ENCODE peak calls at places on chromosomes 5 and 9, in ten cellular contexts. One of them, this sample, is unnamed.

GRCh38 chr9:106755727-106756126 is 107.2 kb upstream of the ZNF462 start:
- DNase-seq in neural crest cell: no peak
- DNase-seq in H9: no peak
- DNase-seq in activated effector memory CD4-positive, alpha-beta T cell treated with anti-CD3 and anti-CD28 coated beads, Interleukin-2, amount 50 U/mL, for 16 hours: no peak
- DNase-seq in ELR: no peak
- DNase-seq in substantia nigra: no peak
- DNase-seq in iris pigment epithelial cell: peak
- DNase-seq in posterior cingulate gyrus: no peak
- DNase-seq in T-helper 17 cell: no peak
- DNase-seq in smooth muscle cell of the brain vasculature: no peak
- DNase-seq in this sample: no peak

GRCh38 chr5:80220268-80220897 is 35.5 kb downstream of the SERINC5 start:
- DNase-seq in smooth muscle cell of the brain vasculature: no peak
- DNase-seq in H9: no peak
- DNase-seq in T-helper 17 cell: no peak
- DNase-seq in activated effector memory CD4-positive, alpha-beta T cell treated with anti-CD3 and anti-CD28 coated beads, Interleukin-2, amount 50 U/mL, for 16 hours: no peak
- DNase-seq in posterior cingulate gyrus: no peak
- DNase-seq in ELR: no peak
- DNase-seq in iris pigment epithelial cell: no peak
- DNase-seq in neural crest cell: no peak
- DNase-seq in substantia nigra: no peak
- DNase-seq in this sample: no peak

GRCh38 chr5:150517272-150518152 is 9.6 kb downstream of the NDST1 start:
- DNase-seq in smooth muscle cell of the brain vasculature: peak
- DNase-seq in substantia nigra: no peak
- DNase-seq in neural crest cell: no peak
- DNase-seq in iris pigment epithelial cell: peak
- DNase-seq in H9: no peak
- DNase-seq in ELR: peak
- DNase-seq in T-helper 17 cell: no peak
- DNase-seq in activated effector memory CD4-positive, alpha-beta T cell treated with anti-CD3 and anti-CD28 coated beads, Interleukin-2, amount 50 U/mL, for 16 hours: no peak
- DNase-seq in posterior cingulate gyrus: peak
- DNase-seq in this sample: no peak

GRCh38 chr5:125054106-125054505 is 307.7 kb upstream of the ZNF608 start:
- DNase-seq in ELR: peak
- DNase-seq in T-helper 17 cell: no peak
- DNase-seq in neural crest cell: no peak
- DNase-seq in activated effector memory CD4-positive, alpha-beta T cell treated with anti-CD3 and anti-CD28 coated beads, Interleukin-2, amount 50 U/mL, for 16 hours: no peak
- DNase-seq in smooth muscle cell of the brain vasculature: no peak
- DNase-seq in substantia nigra: no peak
- DNase-seq in posterior cingulate gyrus: no peak
- DNase-seq in H9: no peak
- DNase-seq in iris pigment epithelial cell: no peak
- DNase-seq in this sample: no peak

GRCh38 chr5:89827388-89827787 is 582.2 kb downstream of the CETN3 start:
- DNase-seq in T-helper 17 cell: no peak
- DNase-seq in activated effector memory CD4-positive, alpha-beta T cell treated with anti-CD3 and anti-CD28 coated beads, Interleukin-2, amount 50 U/mL, for 16 hours: no peak
- DNase-seq in ELR: no peak
- DNase-seq in smooth muscle cell of the brain vasculature: no peak
- DNase-seq in iris pigment epithelial cell: no peak
- DNase-seq in neural crest cell: no peak
- DNase-seq in substantia nigra: no peak
- DNase-seq in H9: no peak
- DNase-seq in posterior cingulate gyrus: peak
- DNase-seq in this sample: no peak

GRCh38 chr5:181217111-181217804 is 5.8 kb upstream of the TRIM41 start:
- DNase-seq in substantia nigra: no peak
- DNase-seq in iris pigment epithelial cell: peak
- DNase-seq in posterior cingulate gyrus: peak
- DNase-seq in H9: peak
- DNase-seq in smooth muscle cell of the brain vasculature: no peak
- DNase-seq in activated effector memory CD4-positive, alpha-beta T cell treated with anti-CD3 and anti-CD28 coated beads, Interleukin-2, amount 50 U/mL, for 16 hours: peak
- DNase-seq in T-helper 17 cell: peak
- DNase-seq in ELR: peak
- DNase-seq in neural crest cell: peak
- DNase-seq in this sample: no peak

GRCh38 chr5:158599132-158599531 is 500.6 kb downstream of the EBF1 start:
- DNase-seq in neural crest cell: no peak
- DNase-seq in substantia nigra: no peak
- DNase-seq in ELR: no peak
- DNase-seq in T-helper 17 cell: no peak
- DNase-seq in activated effector memory CD4-positive, alpha-beta T cell treated with anti-CD3 and anti-CD28 coated beads, Interleukin-2, amount 50 U/mL, for 16 hours: no peak
- DNase-seq in smooth muscle cell of the brain vasculature: no peak
- DNase-seq in posterior cingulate gyrus: no peak
- DNase-seq in H9: no peak
- DNase-seq in iris pigment epithelial cell: peak
- DNase-seq in this sample: no peak

GRCh38 chr9:95459218-95459617 is 57.6 kb downstream of the PTCH1 start:
- DNase-seq in substantia nigra: no peak
- DNase-seq in smooth muscle cell of the brain vasculature: no peak
- DNase-seq in ELR: no peak
- DNase-seq in neural crest cell: no peak
- DNase-seq in activated effector memory CD4-positive, alpha-beta T cell treated with anti-CD3 and anti-CD28 coated beads, Interleukin-2, amount 50 U/mL, for 16 hours: no peak
- DNase-seq in posterior cingulate gyrus: no peak
- DNase-seq in iris pigment epithelial cell: no peak
- DNase-seq in T-helper 17 cell: no peak
- DNase-seq in H9: no peak
- DNase-seq in this sample: no peak

GRCh38 chr5:161660806-161661205 is 24.7 kb upstream of the GABRA6 start:
- DNase-seq in ELR: no peak
- DNase-seq in substantia nigra: no peak
- DNase-seq in posterior cingulate gyrus: peak
- DNase-seq in activated effector memory CD4-positive, alpha-beta T cell treated with anti-CD3 and anti-CD28 coated beads, Interleukin-2, amount 50 U/mL, for 16 hours: no peak
- DNase-seq in smooth muscle cell of the brain vasculature: no peak
- DNase-seq in iris pigment epithelial cell: no peak
- DNase-seq in H9: peak
- DNase-seq in T-helper 17 cell: no peak
- DNase-seq in neural crest cell: no peak
- DNase-seq in this sample: no peak

GRCh38 chr9:97545507-97545906 is 44.0 kb downstream of the TMOD1 start:
- DNase-seq in smooth muscle cell of the brain vasculature: no peak
- DNase-seq in iris pigment epithelial cell: no peak
- DNase-seq in substantia nigra: no peak
- DNase-seq in neural crest cell: no peak
- DNase-seq in posterior cingulate gyrus: peak
- DNase-seq in activated effector memory CD4-positive, alpha-beta T cell treated with anti-CD3 and anti-CD28 coated beads, Interleukin-2, amount 50 U/mL, for 16 hours: no peak
- DNase-seq in H9: no peak
- DNase-seq in ELR: no peak
- DNase-seq in T-helper 17 cell: no peak
- DNase-seq in this sample: no peak

GRCh38 chr5:88092938-88093635 is 175.6 kb downstream of the TMEM161B start:
- DNase-seq in activated effector memory CD4-positive, alpha-beta T cell treated with anti-CD3 and anti-CD28 coated beads, Interleukin-2, amount 50 U/mL, for 16 hours: no peak
- DNase-seq in neural crest cell: no peak
- DNase-seq in smooth muscle cell of the brain vasculature: no peak
- DNase-seq in iris pigment epithelial cell: no peak
- DNase-seq in posterior cingulate gyrus: peak
- DNase-seq in H9: no peak
- DNase-seq in substantia nigra: no peak
- DNase-seq in ELR: no peak
- DNase-seq in T-helper 17 cell: no peak
- DNase-seq in this sample: peak

GRCh38 chr9:98168153-98168780 is 24.2 kb downstream of the CORO2A start:
- DNase-seq in activated effector memory CD4-positive, alpha-beta T cell treated with anti-CD3 and anti-CD28 coated beads, Interleukin-2, amount 50 U/mL, for 16 hours: peak
- DNase-seq in ELR: no peak
- DNase-seq in neural crest cell: no peak
- DNase-seq in iris pigment epithelial cell: no peak
- DNase-seq in T-helper 17 cell: no peak
- DNase-seq in H9: no peak
- DNase-seq in substantia nigra: no peak
- DNase-seq in posterior cingulate gyrus: no peak
- DNase-seq in smooth muscle cell of the brain vasculature: no peak
- DNase-seq in this sample: no peak

GRCh38 chr9:91071185-91071990 is 269.8 kb downstream of the SYK start:
- DNase-seq in iris pigment epithelial cell: peak
- DNase-seq in neural crest cell: no peak
- DNase-seq in smooth muscle cell of the brain vasculature: no peak
- DNase-seq in activated effector memory CD4-positive, alpha-beta T cell treated with anti-CD3 and anti-CD28 coated beads, Interleukin-2, amount 50 U/mL, for 16 hours: peak
- DNase-seq in T-helper 17 cell: no peak
- DNase-seq in substantia nigra: no peak
- DNase-seq in H9: no peak
- DNase-seq in ELR: peak
- DNase-seq in posterior cingulate gyrus: no peak
- DNase-seq in this sample: no peak

GRCh38 chr9:33320568-33321261 is 30.4 kb downstream of the NFX1 start:
- DNase-seq in neural crest cell: no peak
- DNase-seq in T-helper 17 cell: no peak
- DNase-seq in substantia nigra: no peak
- DNase-seq in iris pigment epithelial cell: peak
- DNase-seq in smooth muscle cell of the brain vasculature: peak
- DNase-seq in posterior cingulate gyrus: no peak
- DNase-seq in activated effector memory CD4-positive, alpha-beta T cell treated with anti-CD3 and anti-CD28 coated beads, Interleukin-2, amount 50 U/mL, for 16 hours: no peak
- DNase-seq in H9: no peak
- DNase-seq in ELR: peak
- DNase-seq in this sample: no peak

GRCh38 chr5:56415356-56415765 is 182.2 kb upstream of the ANKRD55 start:
- DNase-seq in substantia nigra: no peak
- DNase-seq in activated effector memory CD4-positive, alpha-beta T cell treated with anti-CD3 and anti-CD28 coated beads, Interleukin-2, amount 50 U/mL, for 16 hours: no peak
- DNase-seq in H9: no peak
- DNase-seq in iris pigment epithelial cell: peak
- DNase-seq in smooth muscle cell of the brain vasculature: no peak
- DNase-seq in neural crest cell: no peak
- DNase-seq in T-helper 17 cell: no peak
- DNase-seq in posterior cingulate gyrus: no peak
- DNase-seq in ELR: peak
- DNase-seq in this sample: no peak

GRCh38 chr5:174493536-174493935 is 230.8 kb upstream of the MSX2 start:
- DNase-seq in posterior cingulate gyrus: no peak
- DNase-seq in smooth muscle cell of the brain vasculature: no peak
- DNase-seq in activated effector memory CD4-positive, alpha-beta T cell treated with anti-CD3 and anti-CD28 coated beads, Interleukin-2, amount 50 U/mL, for 16 hours: no peak
- DNase-seq in T-helper 17 cell: no peak
- DNase-seq in neural crest cell: no peak
- DNase-seq in substantia nigra: no peak
- DNase-seq in iris pigment epithelial cell: no peak
- DNase-seq in ELR: no peak
- DNase-seq in H9: no peak
- DNase-seq in this sample: no peak

GRCh38 chr5:38426986-38427950 is 129.2 kb downstream of the LIFR start:
- DNase-seq in activated effector memory CD4-positive, alpha-beta T cell treated with anti-CD3 and anti-CD28 coated beads, Interleukin-2, amount 50 U/mL, for 16 hours: no peak
- DNase-seq in H9: no peak
- DNase-seq in substantia nigra: no peak
- DNase-seq in ELR: peak
- DNase-seq in T-helper 17 cell: no peak
- DNase-seq in iris pigment epithelial cell: peak
- DNase-seq in posterior cingulate gyrus: no peak
- DNase-seq in smooth muscle cell of the brain vasculature: no peak
- DNase-seq in neural crest cell: no peak
- DNase-seq in this sample: no peak

GRCh38 chr5:39323542-39323941 is 40.8 kb downstream of the C9 start:
- DNase-seq in smooth muscle cell of the brain vasculature: no peak
- DNase-seq in H9: no peak
- DNase-seq in substantia nigra: no peak
- DNase-seq in iris pigment epithelial cell: no peak
- DNase-seq in posterior cingulate gyrus: no peak
- DNase-seq in ELR: no peak
- DNase-seq in neural crest cell: no peak
- DNase-seq in activated effector memory CD4-positive, alpha-beta T cell treated with anti-CD3 and anti-CD28 coated beads, Interleukin-2, amount 50 U/mL, for 16 hours: no peak
- DNase-seq in T-helper 17 cell: no peak
- DNase-seq in this sample: no peak

GRCh38 chr5:149633671-149634350 is 52.5 kb downstream of the ARHGEF37 start:
- DNase-seq in smooth muscle cell of the brain vasculature: no peak
- DNase-seq in neural crest cell: no peak
- DNase-seq in activated effector memory CD4-positive, alpha-beta T cell treated with anti-CD3 and anti-CD28 coated beads, Interleukin-2, amount 50 U/mL, for 16 hours: no peak
- DNase-seq in H9: no peak
- DNase-seq in posterior cingulate gyrus: no peak
- DNase-seq in iris pigment epithelial cell: peak
- DNase-seq in ELR: peak
- DNase-seq in T-helper 17 cell: no peak
- DNase-seq in substantia nigra: no peak
- DNase-seq in this sample: no peak

GRCh38 chr5:134545070-134545868 is 19.8 kb downstream of the JADE2 start:
- DNase-seq in iris pigment epithelial cell: no peak
- DNase-seq in ELR: no peak
- DNase-seq in T-helper 17 cell: no peak
- DNase-seq in activated effector memory CD4-positive, alpha-beta T cell treated with anti-CD3 and anti-CD28 coated beads, Interleukin-2, amount 50 U/mL, for 16 hours: peak
- DNase-seq in smooth muscle cell of the brain vasculature: no peak
- DNase-seq in neural crest cell: no peak
- DNase-seq in H9: no peak
- DNase-seq in substantia nigra: no peak
- DNase-seq in posterior cingulate gyrus: peak
- DNase-seq in this sample: no peak

GRCh38 chr5:1636981-1637638 is 113.3 kb upstream of the LPCAT1 start:
- DNase-seq in ELR: no peak
- DNase-seq in iris pigment epithelial cell: no peak
- DNase-seq in activated effector memory CD4-positive, alpha-beta T cell treated with anti-CD3 and anti-CD28 coated beads, Interleukin-2, amount 50 U/mL, for 16 hours: no peak
- DNase-seq in posterior cingulate gyrus: no peak
- DNase-seq in neural crest cell: no peak
- DNase-seq in H9: no peak
- DNase-seq in smooth muscle cell of the brain vasculature: no peak
- DNase-seq in T-helper 17 cell: no peak
- DNase-seq in substantia nigra: no peak
- DNase-seq in this sample: no peak

GRCh38 chr5:85441138-85441537 is 1056.5 kb upstream of the EDIL3 start:
- DNase-seq in substantia nigra: no peak
- DNase-seq in neural crest cell: no peak
- DNase-seq in ELR: no peak
- DNase-seq in posterior cingulate gyrus: no peak
- DNase-seq in T-helper 17 cell: no peak
- DNase-seq in activated effector memory CD4-positive, alpha-beta T cell treated with anti-CD3 and anti-CD28 coated beads, Interleukin-2, amount 50 U/mL, for 16 hours: no peak
- DNase-seq in H9: no peak
- DNase-seq in iris pigment epithelial cell: peak
- DNase-seq in smooth muscle cell of the brain vasculature: no peak
- DNase-seq in this sample: no peak

GRCh38 chr9:117334101-117334500 is 80.8 kb downstream of the ASTN2 start:
- DNase-seq in substantia nigra: no peak
- DNase-seq in ELR: no peak
- DNase-seq in iris pigment epithelial cell: no peak
- DNase-seq in activated effector memory CD4-positive, alpha-beta T cell treated with anti-CD3 and anti-CD28 coated beads, Interleukin-2, amount 50 U/mL, for 16 hours: no peak
- DNase-seq in T-helper 17 cell: no peak
- DNase-seq in smooth muscle cell of the brain vasculature: no peak
- DNase-seq in H9: no peak
- DNase-seq in neural crest cell: no peak
- DNase-seq in posterior cingulate gyrus: no peak
- DNase-seq in this sample: no peak

GRCh38 chr9:135326141-135326540 is 153.4 kb upstream of the PPP1R26 start:
- DNase-seq in T-helper 17 cell: no peak
- DNase-seq in neural crest cell: no peak
- DNase-seq in H9: peak
- DNase-seq in iris pigment epithelial cell: no peak
- DNase-seq in smooth muscle cell of the brain vasculature: no peak
- DNase-seq in posterior cingulate gyrus: no peak
- DNase-seq in activated effector memory CD4-positive, alpha-beta T cell treated with anti-CD3 and anti-CD28 coated beads, Interleukin-2, amount 50 U/mL, for 16 hours: peak
- DNase-seq in substantia nigra: no peak
- DNase-seq in ELR: no peak
- DNase-seq in this sample: no peak

GRCh38 chr9:34179528-34180138 is 790 bp downstream of the UBAP1 start:
- DNase-seq in neural crest cell: no peak
- DNase-seq in activated effector memory CD4-positive, alpha-beta T cell treated with anti-CD3 and anti-CD28 coated beads, Interleukin-2, amount 50 U/mL, for 16 hours: no peak
- DNase-seq in iris pigment epithelial cell: peak
- DNase-seq in ELR: peak
- DNase-seq in smooth muscle cell of the brain vasculature: no peak
- DNase-seq in H9: no peak
- DNase-seq in posterior cingulate gyrus: no peak
- DNase-seq in T-helper 17 cell: no peak
- DNase-seq in substantia nigra: no peak
- DNase-seq in this sample: no peak

GRCh38 chr5:128208436-128208835 is 124.9 kb downstream of the SLC12A2 start:
- DNase-seq in posterior cingulate gyrus: no peak
- DNase-seq in smooth muscle cell of the brain vasculature: no peak
- DNase-seq in substantia nigra: no peak
- DNase-seq in activated effector memory CD4-positive, alpha-beta T cell treated with anti-CD3 and anti-CD28 coated beads, Interleukin-2, amount 50 U/mL, for 16 hours: no peak
- DNase-seq in ELR: no peak
- DNase-seq in T-helper 17 cell: no peak
- DNase-seq in neural crest cell: no peak
- DNase-seq in H9: no peak
- DNase-seq in iris pigment epithelial cell: no peak
- DNase-seq in this sample: no peak

GRCh38 chr5:14472986-14473567 is 108.5 kb upstream of the OTULINL start:
- DNase-seq in ELR: no peak
- DNase-seq in H9: no peak
- DNase-seq in T-helper 17 cell: no peak
- DNase-seq in neural crest cell: no peak
- DNase-seq in iris pigment epithelial cell: no peak
- DNase-seq in substantia nigra: no peak
- DNase-seq in smooth muscle cell of the brain vasculature: no peak
- DNase-seq in activated effector memory CD4-positive, alpha-beta T cell treated with anti-CD3 and anti-CD28 coated beads, Interleukin-2, amount 50 U/mL, for 16 hours: no peak
- DNase-seq in posterior cingulate gyrus: no peak
- DNase-seq in this sample: no peak

GRCh38 chr9:73683862-73684591 is 532.4 kb downstream of the ANXA1 start:
- DNase-seq in ELR: peak
- DNase-seq in substantia nigra: no peak
- DNase-seq in T-helper 17 cell: no peak
- DNase-seq in H9: peak
- DNase-seq in neural crest cell: no peak
- DNase-seq in smooth muscle cell of the brain vasculature: peak
- DNase-seq in iris pigment epithelial cell: peak
- DNase-seq in posterior cingulate gyrus: no peak
- DNase-seq in activated effector memory CD4-positive, alpha-beta T cell treated with anti-CD3 and anti-CD28 coated beads, Interleukin-2, amount 50 U/mL, for 16 hours: no peak
- DNase-seq in this sample: no peak